ENCODE peak calls at places on chromosomes 6 and 20, in seven cellular contexts. One of them, this sample, is unnamed.

GRCh38 chr6:20319520-20320357 is 81.9 kb upstream of the E2F3 start:
- DNase-seq in mesothelial cell of epicardium: no peak
- DNase-seq in GM13977: peak
- DNase-seq in fibroblast of lung: no peak
- DNase-seq in B cell: peak
- DNase-seq in sigmoid colon: no peak
- DNase-seq in activated B cell treated with CpG ODN at 0.5 μM for 24 hours: peak
- DNase-seq in this sample: peak

GRCh38 chr6:159056003-159056402 is 11.2 kb upstream of the TAGAP start:
- DNase-seq in mesothelial cell of epicardium: no peak
- DNase-seq in GM13977: no peak
- DNase-seq in fibroblast of lung: no peak
- DNase-seq in B cell: peak
- DNase-seq in sigmoid colon: no peak
- DNase-seq in activated B cell treated with CpG ODN at 0.5 μM for 24 hours: no peak
- DNase-seq in this sample: no peak

GRCh38 chr20:40757087-40757486 is 68.1 kb upstream of the MAFB start:
- DNase-seq in mesothelial cell of epicardium: no peak
- DNase-seq in GM13977: no peak
- DNase-seq in fibroblast of lung: no peak
- DNase-seq in B cell: no peak
- DNase-seq in sigmoid colon: no peak
- DNase-seq in activated B cell treated with CpG ODN at 0.5 μM for 24 hours: no peak
- DNase-seq in this sample: no peak

GRCh38 chr6:36116943-36117342 is 13.4 kb upstream of the MAPK13 start:
- DNase-seq in mesothelial cell of epicardium: no peak
- DNase-seq in GM13977: no peak
- DNase-seq in fibroblast of lung: no peak
- DNase-seq in B cell: no peak
- DNase-seq in sigmoid colon: peak
- DNase-seq in activated B cell treated with CpG ODN at 0.5 μM for 24 hours: no peak
- DNase-seq in this sample: no peak

GRCh38 chr6:73579389-73579788 is 58.6 kb upstream of the EEF1A1 start:
- DNase-seq in mesothelial cell of epicardium: no peak
- DNase-seq in GM13977: no peak
- DNase-seq in fibroblast of lung: no peak
- DNase-seq in B cell: no peak
- DNase-seq in sigmoid colon: no peak
- DNase-seq in activated B cell treated with CpG ODN at 0.5 μM for 24 hours: no peak
- DNase-seq in this sample: no peak

GRCh38 chr6:71250050-71250689 is 38.4 kb upstream of the OGFRL1 start:
- DNase-seq in mesothelial cell of epicardium: no peak
- DNase-seq in GM13977: no peak
- DNase-seq in fibroblast of lung: peak
- DNase-seq in B cell: no peak
- DNase-seq in sigmoid colon: no peak
- DNase-seq in activated B cell treated with CpG ODN at 0.5 μM for 24 hours: no peak
- DNase-seq in this sample: no peak

GRCh38 chr20:37598611-37599342 is 71.1 kb upstream of the BLCAP start:
- DNase-seq in mesothelial cell of epicardium: no peak
- DNase-seq in GM13977: no peak
- DNase-seq in fibroblast of lung: no peak
- DNase-seq in B cell: no peak
- DNase-seq in sigmoid colon: no peak
- DNase-seq in activated B cell treated with CpG ODN at 0.5 μM for 24 hours: no peak
- DNase-seq in this sample: no peak

GRCh38 chr6:155014715-155015300 is 19.7 kb downstream of the TIAM2 start:
- DNase-seq in mesothelial cell of epicardium: no peak
- DNase-seq in GM13977: no peak
- DNase-seq in fibroblast of lung: peak
- DNase-seq in B cell: no peak
- DNase-seq in sigmoid colon: no peak
- DNase-seq in activated B cell treated with CpG ODN at 0.5 μM for 24 hours: no peak
- DNase-seq in this sample: no peak

GRCh38 chr6:33761922-33762629 is 15.4 kb upstream of the IP6K3 start:
- DNase-seq in mesothelial cell of epicardium: no peak
- DNase-seq in GM13977: peak
- DNase-seq in fibroblast of lung: no peak
- DNase-seq in B cell: no peak
- DNase-seq in sigmoid colon: peak
- DNase-seq in activated B cell treated with CpG ODN at 0.5 μM for 24 hours: no peak
- DNase-seq in this sample: no peak

GRCh38 chr6:134063966-134064445 is 11.6 kb upstream of the SLC2A12 start:
- DNase-seq in mesothelial cell of epicardium: no peak
- DNase-seq in GM13977: peak
- DNase-seq in fibroblast of lung: peak
- DNase-seq in B cell: peak
- DNase-seq in sigmoid colon: peak
- DNase-seq in activated B cell treated with CpG ODN at 0.5 μM for 24 hours: no peak
- DNase-seq in this sample: no peak

GRCh38 chr6:39929039-39929732 is 5.1 kb downstream of the MOCS1 start:
- DNase-seq in mesothelial cell of epicardium: no peak
- DNase-seq in GM13977: no peak
- DNase-seq in fibroblast of lung: no peak
- DNase-seq in B cell: no peak
- DNase-seq in sigmoid colon: no peak
- DNase-seq in activated B cell treated with CpG ODN at 0.5 μM for 24 hours: no peak
- DNase-seq in this sample: no peak

GRCh38 chr20:62815066-62815991 is 1.5 kb upstream of the COL9A3 start:
- DNase-seq in mesothelial cell of epicardium: no peak
- DNase-seq in GM13977: no peak
- DNase-seq in fibroblast of lung: peak
- DNase-seq in B cell: no peak
- DNase-seq in sigmoid colon: no peak
- DNase-seq in activated B cell treated with CpG ODN at 0.5 μM for 24 hours: no peak
- DNase-seq in this sample: no peak

GRCh38 chr20:8132632-8133587 is 844 bp downstream of the PLCB1 start:
- DNase-seq in mesothelial cell of epicardium: peak
- DNase-seq in GM13977: no peak
- DNase-seq in fibroblast of lung: peak
- DNase-seq in B cell: no peak
- DNase-seq in sigmoid colon: peak
- DNase-seq in activated B cell treated with CpG ODN at 0.5 μM for 24 hours: no peak
- DNase-seq in this sample: peak

GRCh38 chr6:7241709-7242645 is 71.0 kb downstream of the SSR1 start:
- DNase-seq in mesothelial cell of epicardium: no peak
- DNase-seq in GM13977: no peak
- DNase-seq in fibroblast of lung: peak
- DNase-seq in B cell: no peak
- DNase-seq in sigmoid colon: no peak
- DNase-seq in activated B cell treated with CpG ODN at 0.5 μM for 24 hours: no peak
- DNase-seq in this sample: peak

GRCh38 chr6:90870561-90870960 is 283.7 kb upstream of the MAP3K7 start:
- DNase-seq in mesothelial cell of epicardium: no peak
- DNase-seq in GM13977: no peak
- DNase-seq in fibroblast of lung: peak
- DNase-seq in B cell: no peak
- DNase-seq in sigmoid colon: no peak
- DNase-seq in activated B cell treated with CpG ODN at 0.5 μM for 24 hours: no peak
- DNase-seq in this sample: no peak

GRCh38 chr20:50645253-50646068 is 45.9 kb downstream of the RIPOR3 start:
- DNase-seq in mesothelial cell of epicardium: peak
- DNase-seq in GM13977: no peak
- DNase-seq in fibroblast of lung: peak
- DNase-seq in B cell: no peak
- DNase-seq in sigmoid colon: peak
- DNase-seq in activated B cell treated with CpG ODN at 0.5 μM for 24 hours: no peak
- DNase-seq in this sample: no peak
- TF ChIP-seq CTCF in mesothelial cell of epicardium: no peak
- TF ChIP-seq CTCF in GM13977: no peak
- TF ChIP-seq CTCF in fibroblast of lung: no peak
- TF ChIP-seq CTCF in B cell: no peak
- TF ChIP-seq CTCF in sigmoid colon: no peak
- TF ChIP-seq CTCF in activated B cell treated with CpG ODN at 0.5 μM for 24 hours: no peak
- TF ChIP-seq CTCF in this sample: no peak

GRCh38 chr20:51541189-51542032 is 1.1 kb downstream of the NFATC2 start:
- DNase-seq in mesothelial cell of epicardium: no peak
- DNase-seq in GM13977: peak
- DNase-seq in fibroblast of lung: peak
- DNase-seq in B cell: peak
- DNase-seq in sigmoid colon: peak
- DNase-seq in activated B cell treated with CpG ODN at 0.5 μM for 24 hours: peak
- DNase-seq in this sample: no peak

GRCh38 chr20:51545515-51545914 is 3.0 kb upstream of the NFATC2 start:
- DNase-seq in mesothelial cell of epicardium: no peak
- DNase-seq in GM13977: no peak
- DNase-seq in fibroblast of lung: no peak
- DNase-seq in B cell: no peak
- DNase-seq in sigmoid colon: no peak
- DNase-seq in activated B cell treated with CpG ODN at 0.5 μM for 24 hours: no peak
- DNase-seq in this sample: no peak

GRCh38 chr20:51542894-51543788 is 622 bp upstream of the NFATC2 start:
- DNase-seq in mesothelial cell of epicardium: no peak
- DNase-seq in GM13977: no peak
- DNase-seq in fibroblast of lung: no peak
- DNase-seq in B cell: peak
- DNase-seq in sigmoid colon: no peak
- DNase-seq in activated B cell treated with CpG ODN at 0.5 μM for 24 hours: no peak
- DNase-seq in this sample: no peak

GRCh38 chr20:51540585-51540984 is 1.9 kb downstream of the NFATC2 start:
- DNase-seq in mesothelial cell of epicardium: no peak
- DNase-seq in GM13977: no peak
- DNase-seq in fibroblast of lung: no peak
- DNase-seq in B cell: no peak
- DNase-seq in sigmoid colon: no peak
- DNase-seq in activated B cell treated with CpG ODN at 0.5 μM for 24 hours: no peak
- DNase-seq in this sample: no peak

GRCh38 chr20:51542033-51542893 is at the start of gene NFATC2:
- DNase-seq in mesothelial cell of epicardium: no peak
- DNase-seq in GM13977: peak
- DNase-seq in fibroblast of lung: no peak
- DNase-seq in B cell: peak
- DNase-seq in sigmoid colon: no peak
- DNase-seq in activated B cell treated with CpG ODN at 0.5 μM for 24 hours: peak
- DNase-seq in this sample: no peak
- TF ChIP-seq CTCF in mesothelial cell of epicardium: peak
- TF ChIP-seq CTCF in GM13977: peak
- TF ChIP-seq CTCF in fibroblast of lung: no peak
- TF ChIP-seq CTCF in B cell: peak
- TF ChIP-seq CTCF in sigmoid colon: no peak
- TF ChIP-seq CTCF in activated B cell treated with CpG ODN at 0.5 μM for 24 hours: no peak
- TF ChIP-seq CTCF in this sample: no peak

GRCh38 chr6:17457956-17458355 is 64.6 kb downstream of the CAP2 start:
- DNase-seq in mesothelial cell of epicardium: no peak
- DNase-seq in GM13977: no peak
- DNase-seq in fibroblast of lung: no peak
- DNase-seq in B cell: no peak
- DNase-seq in sigmoid colon: no peak
- DNase-seq in activated B cell treated with CpG ODN at 0.5 μM for 24 hours: no peak
- DNase-seq in this sample: no peak
- TF ChIP-seq CTCF in mesothelial cell of epicardium: no peak
- TF ChIP-seq CTCF in GM13977: no peak
- TF ChIP-seq CTCF in fibroblast of lung: no peak
- TF ChIP-seq CTCF in B cell: no peak
- TF ChIP-seq CTCF in sigmoid colon: no peak
- TF ChIP-seq CTCF in activated B cell treated with CpG ODN at 0.5 μM for 24 hours: no peak
- TF ChIP-seq CTCF in this sample: no peak

DNA sequence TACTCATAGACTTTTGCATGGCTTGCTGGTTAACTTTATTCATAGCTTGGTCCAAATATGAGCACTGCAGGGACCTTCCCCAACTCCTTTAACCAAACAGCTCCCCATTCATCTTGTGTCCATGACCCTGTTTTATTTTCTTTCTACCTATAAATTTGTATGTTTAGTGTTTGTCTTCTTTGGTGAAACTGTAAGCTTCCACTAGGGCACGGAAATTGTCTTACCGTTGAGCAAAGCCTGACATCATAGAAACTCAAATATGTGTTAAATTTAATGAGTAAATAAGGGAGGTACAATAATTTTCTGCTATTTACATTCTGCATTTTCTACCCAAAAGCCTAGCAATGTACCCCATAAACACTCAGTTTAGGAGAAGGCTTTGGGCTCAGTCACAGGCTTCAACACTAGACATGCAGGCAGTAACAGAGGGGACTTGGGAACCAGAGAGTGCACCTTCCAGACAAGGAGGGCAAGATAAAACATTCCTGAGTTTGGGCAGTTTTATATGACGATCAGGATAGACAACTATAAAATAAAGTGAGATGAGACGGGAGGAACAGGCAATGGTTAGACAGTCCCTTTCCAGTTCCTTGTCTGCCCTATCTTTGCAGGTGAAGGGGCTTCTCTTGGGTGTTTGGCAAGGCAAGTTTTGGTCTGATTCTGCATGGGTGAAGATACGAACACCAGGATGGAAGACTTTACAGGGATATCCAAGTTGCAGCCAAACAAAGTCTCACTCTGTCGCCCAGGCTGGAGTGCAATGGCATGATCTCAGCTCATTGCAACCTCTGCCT is 46.2 kb upstream of the ZNF217 start:
- DNase-seq in mesothelial cell of epicardium: no peak
- DNase-seq in GM13977: no peak
- DNase-seq in fibroblast of lung: no peak
- DNase-seq in B cell: no peak
- DNase-seq in sigmoid colon: no peak
- DNase-seq in activated B cell treated with CpG ODN at 0.5 μM for 24 hours: no peak
- DNase-seq in this sample: no peak
- TF ChIP-seq CTCF in mesothelial cell of epicardium: no peak
- TF ChIP-seq CTCF in GM13977: no peak
- TF ChIP-seq CTCF in fibroblast of lung: no peak
- TF ChIP-seq CTCF in B cell: no peak
- TF ChIP-seq CTCF in sigmoid colon: no peak
- TF ChIP-seq CTCF in activated B cell treated with CpG ODN at 0.5 μM for 24 hours: no peak
- TF ChIP-seq CTCF in this sample: no peak

DNA sequence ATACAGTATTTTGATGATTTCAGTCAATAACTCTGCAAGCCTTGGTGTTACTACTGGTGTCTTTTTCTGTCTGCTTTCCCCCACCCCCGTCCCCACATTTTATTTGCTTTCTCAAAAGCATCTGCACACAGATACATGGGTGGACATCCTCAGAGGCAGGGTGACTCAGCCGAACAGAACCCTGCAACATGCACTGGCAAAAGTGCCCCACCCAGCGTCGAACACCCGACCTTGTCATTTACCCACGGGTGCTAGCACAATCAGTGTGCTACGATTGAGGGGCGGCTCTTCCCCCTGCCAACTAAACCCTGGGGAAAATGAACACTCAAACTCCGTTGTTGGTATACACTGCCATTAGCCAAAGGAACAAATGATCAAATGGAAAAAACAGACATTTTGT is 115.9 kb upstream of the NAA20 start:
- DNase-seq in mesothelial cell of epicardium: no peak
- DNase-seq in GM13977: no peak
- DNase-seq in fibroblast of lung: no peak
- DNase-seq in B cell: no peak
- DNase-seq in sigmoid colon: no peak
- DNase-seq in activated B cell treated with CpG ODN at 0.5 μM for 24 hours: no peak
- DNase-seq in this sample: no peak
- TF ChIP-seq CTCF in mesothelial cell of epicardium: no peak
- TF ChIP-seq CTCF in GM13977: no peak
- TF ChIP-seq CTCF in fibroblast of lung: no peak
- TF ChIP-seq CTCF in B cell: no peak
- TF ChIP-seq CTCF in sigmoid colon: no peak
- TF ChIP-seq CTCF in activated B cell treated with CpG ODN at 0.5 μM for 24 hours: no peak
- TF ChIP-seq CTCF in this sample: peak

This sample was measured in CD14-positive monocyte.